ENCODE peak calls at places on chromosome 18, in nine cellular contexts. A is ACHN; Z is NB4; T is GM12891; O is brain microvascular endothelial cell; U is GM23248; N is upper lobe of right lung; E is MCF 10A; V is activated CD4-positive, alpha-beta T cell treated with anti-CD3 and anti-CD28 coated beads, Interleukin-2, amount 10 ng/mL, durations not matched to agents 7 days and 5 days. H is an unnamed sample.

GRCh38 chr18:45248240-45248903 is 366.9 kb upstream of the SLC14A2 start:
- DNase-seq in A (no peak), Z (no peak), T (no peak), O (peak), U (peak), N (no peak), E (no peak), V (no peak), H (no peak)

GRCh38 chr18:621181-621580 is 24.4 kb downstream of the CLUL1 start:
- DNase-seq in A (no peak), Z (no peak), T (no peak), O (no peak), U (peak), N (no peak), E (peak), V (no peak), H (no peak)

GRCh38 chr18:8609711-8610441 is 639 bp downstream of the RAB12 start:
- DNase-seq in A (peak), Z (peak), T (no peak), O (no peak), U (peak), N (peak), E (no peak), V (peak), H (no peak)

GRCh38 chr18:63135101-63135500 is 184.5 kb downstream of the BCL2 start:
- DNase-seq in A (no peak), Z (no peak), T (no peak), O (no peak), U (no peak), N (no peak), E (peak), V (no peak), H (no peak)

GRCh38 chr18:10299686-10300085 is 154.7 kb upstream of the APCDD1 start:
- DNase-seq in A (no peak), Z (peak), T (no peak), O (no peak), U (no peak), N (no peak), E (no peak), V (no peak), H (no peak)

GRCh38 chr18:33578371-33579146 is 540 bp downstream of the ASXL3 start:
- DNase-seq in A (no peak), Z (no peak), T (peak), O (no peak), U (peak), N (peak), E (no peak), V (no peak), H (no peak)

GRCh38 chr18:62713651-62714247 is 1.6 kb upstream of the PHLPP1 start:
- DNase-seq in A (no peak), Z (no peak), T (no peak), O (no peak), U (no peak), N (no peak), E (no peak), V (no peak), H (no peak)

GRCh38 chr18:50726960-50727589 is 92.7 kb downstream of the MRO start:
- DNase-seq in A (no peak), Z (no peak), T (peak), O (no peak), U (no peak), N (no peak), E (no peak), V (no peak), H (no peak)

GRCh38 chr18:25066536-25066935 is 285.4 kb downstream of the ZNF521 start:
- DNase-seq in A (no peak), Z (no peak), T (no peak), O (no peak), U (no peak), N (no peak), E (no peak), V (no peak), H (no peak)

GRCh38 chr18:56083889-56084288 is 495.9 kb upstream of the TCF4 start:
- DNase-seq in A (no peak), Z (no peak), T (no peak), O (no peak), U (no peak), N (no peak), E (no peak), V (no peak), H (no peak)

GRCh38 chr18:49399003-49399402 is 61.4 kb downstream of the DYM start:
- DNase-seq in A (peak), Z (peak), T (no peak), O (peak), U (no peak), N (no peak), E (peak), V (no peak), H (no peak)

GRCh38 chr18:49638209-49638785 is 76.4 kb downstream of the LIPG start:
- DNase-seq in A (no peak), Z (no peak), T (no peak), O (no peak), U (no peak), N (no peak), E (no peak), V (no peak), H (no peak)

GRCh38 chr18:57644540-57644939 is 22.9 kb upstream of the NARS1 start:
- DNase-seq in A (no peak), Z (peak), T (no peak), O (no peak), U (peak), N (no peak), E (peak), V (no peak), H (no peak)

GRCh38 chr18:38747153-38747552 is 1181.6 kb upstream of the CELF4 start:
- DNase-seq in A (no peak), Z (peak), T (no peak), O (no peak), U (no peak), N (no peak), E (no peak), V (no peak), H (no peak)

GRCh38 chr18:55083461-55083860 is 124.2 kb upstream of the CCDC68 start:
- DNase-seq in A (no peak), Z (no peak), T (no peak), O (peak), U (peak), N (no peak), E (no peak), V (no peak), H (no peak)

GRCh38 chr18:78929502-78929901 is 50.1 kb upstream of the SALL3 start:
- DNase-seq in A (no peak), Z (no peak), T (no peak), O (no peak), U (no peak), N (peak), E (no peak), V (no peak), H (no peak)

GRCh38 chr18:70398076-70398475 is 109.2 kb downstream of the SOCS6 start:
- DNase-seq in A (no peak), Z (no peak), T (no peak), O (no peak), U (no peak), N (no peak), E (no peak), V (no peak), H (no peak)

GRCh38 chr18:48955528-48956261 is 4.9 kb upstream of the SMAD7 start:
- DNase-seq in A (peak), Z (no peak), T (no peak), O (peak), U (peak), N (no peak), E (no peak), V (no peak), H (no peak)

GRCh38 chr18:27428120-27428519 is 243.0 kb upstream of the CHST9 start:
- DNase-seq in A (peak), Z (no peak), T (no peak), O (no peak), U (peak), N (peak), E (no peak), V (no peak), H (no peak)

GRCh38 chr18:69958422-69958821 is 10.7 kb upstream of the CD226 start:
- DNase-seq in A (no peak), Z (no peak), T (no peak), O (no peak), U (no peak), N (no peak), E (no peak), V (no peak), H (peak)

GRCh38 chr18:30163573-30163972 is 879.0 kb downstream of the DSC3 start:
- DNase-seq in A (no peak), Z (no peak), T (no peak), O (no peak), U (no peak), N (no peak), E (no peak), V (no peak), H (no peak)

GRCh38 chr18:2410688-2411087 is 160.6 kb downstream of the METTL4 start:
- DNase-seq in A (no peak), Z (no peak), T (no peak), O (peak), U (no peak), N (no peak), E (peak), V (no peak), H (no peak)

GRCh38 chr18:67776929-67777328 is 260.4 kb upstream of the DSEL start:
- DNase-seq in A (no peak), Z (no peak), T (no peak), O (peak), U (peak), N (no peak), E (peak), V (no peak), H (no peak)

GRCh38 chr18:21763846-21764646 is 23.5 kb downstream of the MIB1 start:
- DNase-seq in A (no peak), Z (no peak), T (no peak), O (no peak), U (no peak), N (no peak), E (no peak), V (no peak), H (no peak)

GRCh38 chr18:63132819-63133200 is 186.8 kb downstream of the BCL2 start:
- DNase-seq in A (no peak), Z (no peak), T (no peak), O (no peak), U (no peak), N (no peak), E (no peak), V (no peak), H (no peak)

GRCh38 chr18:32439241-32439640 is 31.4 kb downstream of the GAREM1 start:
- DNase-seq in A (no peak), Z (no peak), T (no peak), O (no peak), U (no peak), N (no peak), E (no peak), V (no peak), H (no peak)

GRCh38 chr18:48784654-48785053 is 166.1 kb downstream of the SMAD7 start:
- DNase-seq in A (no peak), Z (no peak), T (no peak), O (no peak), U (no peak), N (no peak), E (no peak), V (no peak), H (no peak)

GRCh38 chr18:48693006-48693405 is 154.2 kb downstream of the CTIF start:
- DNase-seq in A (no peak), Z (no peak), T (no peak), O (no peak), U (no peak), N (no peak), E (no peak), V (no peak), H (no peak)

GRCh38 chr18:3907955-3908354 is 458.0 kb downstream of the TGIF1 start:
- DNase-seq in A (no peak), Z (no peak), T (no peak), O (no peak), U (no peak), N (no peak), E (no peak), V (no peak), H (no peak)

GRCh38 chr18:5626130-5626880 is 82.5 kb upstream of the EPB41L3 start:
- DNase-seq in A (no peak), Z (no peak), T (no peak), O (no peak), U (no peak), N (no peak), E (no peak), V (no peak), H (no peak)

GRCh38 chr18:78192044-78192443 is 787.6 kb upstream of the SALL3 start:
- DNase-seq in A (no peak), Z (no peak), T (no peak), O (no peak), U (no peak), N (peak), E (no peak), V (no peak), H (no peak)

GRCh38 chr18:3683483-3683882 is 233.5 kb downstream of the TGIF1 start:
- DNase-seq in A (no peak), Z (no peak), T (no peak), O (no peak), U (peak), N (no peak), E (no peak), V (no peak), H (no peak)

GRCh38 chr18:77145364-77145901 is 12.8 kb upstream of the MBP start:
- DNase-seq in A (no peak), Z (no peak), T (no peak), O (no peak), U (no peak), N (peak), E (no peak), V (no peak), H (no peak)

GRCh38 chr18:35582899-35583558 is 1.5 kb downstream of the GALNT1 start:
- DNase-seq in A (no peak), Z (peak), T (no peak), O (peak), U (peak), N (no peak), E (peak), V (no peak), H (no peak)

GRCh38 chr18:52484977-52485376 is 145.0 kb downstream of the DCC start:
- DNase-seq in A (peak), Z (peak), T (no peak), O (no peak), U (no peak), N (no peak), E (no peak), V (no peak), H (no peak)

GRCh38 chr18:78521744-78522143 is 457.9 kb upstream of the SALL3 start:
- DNase-seq in A (no peak), Z (no peak), T (no peak), O (no peak), U (no peak), N (no peak), E (no peak), V (no peak), H (no peak)